ENCODE peak calls at places on chromosomes 11 and 22, in ten cellular contexts. Q, O, S, A, V, N, D, U, M and H are unnamed samples.

GRCh38 chr11:120259988-120260565 is 20.1 kb downstream of the POU2F3 start:
- DNase-seq in N (no peak), U (no peak), O (no peak), M (no peak), V (peak; percentile 52), Q (no peak), A (no peak), S (no peak), D (no peak), H (no peak)

GRCh38 chr22:49616356-49617231 is 211.1 kb downstream of the BRD1 start:
- DNase-seq in A (no peak), Q (no peak), V (peak; percentile 51), D (no peak), M (no peak), S (no peak), N (no peak), O (no peak), U (no peak), H (no peak)

GRCh38 chr11:124900464-124900863 is 2.8 kb upstream of the ROBO4 start:
- DNase-seq in M (peak; percentile 41), N (peak; percentile 93), O (no peak), A (no peak), V (no peak), S (peak; percentile 28), Q (peak; percentile 59), U (peak; percentile 71), D (no peak), H (no peak)

GRCh38 chr11:66373261-66373660 is 1.7 kb upstream of the SLC29A2 start:
- DNase-seq in N (no peak), S (peak; percentile 16), O (no peak), A (no peak), V (peak; percentile 12), D (peak; percentile 90), Q (no peak), U (no peak), M (no peak), H (no peak)

GRCh38 chr11:111520565-111520964 is 6.0 kb downstream of the HOATZ start:
- DNase-seq in Q (no peak), A (no peak), V (no peak), O (no peak), D (no peak), N (peak; percentile 65), S (no peak), M (no peak), U (no peak), H (no peak)

GRCh38 chr11:120689591-120689990 is 178.0 kb downstream of the GRIK4 start:
- DNase-seq in S (no peak), O (no peak), N (no peak), Q (no peak), D (no peak), U (no peak), M (no peak), V (no peak), A (no peak), H (no peak)

GRCh38 chr22:21727768-21728167 is 7.8 kb downstream of the YPEL1 start:
- DNase-seq in O (no peak), S (no peak), U (no peak), V (no peak), A (no peak), N (no peak), M (no peak), D (no peak), Q (no peak), H (no peak)

GRCh38 chr11:37277896-37278465 is 679.9 kb upstream of the RAG2 start:
- DNase-seq in Q (no peak), A (no peak), D (no peak), M (no peak), V (no peak), N (no peak), U (no peak), O (no peak), S (no peak), H (no peak)

GRCh38 chr11:75896843-75897419 is 81.9 kb downstream of the UVRAG start:
- DNase-seq in O (no peak), M (peak; percentile 25), V (no peak), U (no peak), D (no peak), N (peak; percentile 55), A (no peak), S (no peak), Q (no peak), H (no peak)

GRCh38 chr11:61333638-61334433 is 808 bp downstream of the TKFC start:
- DNase-seq in N (no peak), A (no peak), V (no peak), D (no peak), M (no peak), Q (no peak), U (no peak), O (no peak), S (no peak), H (no peak)

GRCh38 chr11:109590782-109591181 is 168.8 kb downstream of the C11orf87 start:
- DNase-seq in M (no peak), Q (no peak), N (no peak), A (no peak), O (no peak), S (no peak), V (no peak), D (no peak), U (no peak), H (no peak)

DNA sequence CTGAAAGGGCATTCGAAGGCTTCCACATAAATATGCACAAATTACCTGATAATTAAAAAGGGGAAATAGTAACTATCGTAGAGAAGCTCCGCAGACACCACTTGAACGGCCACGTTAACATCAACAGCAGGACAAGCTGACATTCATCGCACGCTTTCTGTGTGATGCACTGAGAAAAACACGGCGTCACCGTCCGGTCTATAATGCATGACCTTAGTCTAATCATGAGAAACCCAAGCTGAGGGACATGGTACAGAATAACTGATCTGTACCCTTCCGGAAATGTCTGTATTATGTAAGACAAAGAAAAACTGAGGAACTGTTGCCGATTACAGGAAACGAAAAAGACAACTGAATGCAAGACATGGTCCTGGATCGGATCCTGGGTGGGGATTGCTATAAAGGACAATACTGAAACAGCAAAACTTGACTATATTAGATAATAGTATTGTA is 678 bp upstream of the RANGAP1 start:
- DNase-seq in S (no peak), O (peak; percentile 56), N (peak; percentile 38), Q (peak; percentile 52), D (no peak), M (no peak), V (peak; percentile 83), A (no peak), U (no peak), H (no peak)
- TF ChIP-seq POLR2A in S (no peak), O (no peak), N (no peak), Q (no peak), D (no peak), M (no peak), V (no peak), A (no peak), U (no peak), H (no peak)

GRCh38 chr11:1728931-1729691 is 21.3 kb downstream of the IFITM10 start:
- DNase-seq in D (no peak), A (no peak), U (no peak), M (no peak), N (no peak), Q (no peak), O (no peak), S (no peak), V (no peak), H (no peak)
- H3K4me3 ChIP-seq in D (no peak overlapping the region), A (no peak overlapping the region), U (no peak overlapping the region), M (no peak overlapping the region), N (no peak overlapping the region), Q (no peak overlapping the region), O (no peak overlapping the region), S (no peak overlapping the region), V (no peak overlapping the region), H (no peak overlapping the region)

DNA sequence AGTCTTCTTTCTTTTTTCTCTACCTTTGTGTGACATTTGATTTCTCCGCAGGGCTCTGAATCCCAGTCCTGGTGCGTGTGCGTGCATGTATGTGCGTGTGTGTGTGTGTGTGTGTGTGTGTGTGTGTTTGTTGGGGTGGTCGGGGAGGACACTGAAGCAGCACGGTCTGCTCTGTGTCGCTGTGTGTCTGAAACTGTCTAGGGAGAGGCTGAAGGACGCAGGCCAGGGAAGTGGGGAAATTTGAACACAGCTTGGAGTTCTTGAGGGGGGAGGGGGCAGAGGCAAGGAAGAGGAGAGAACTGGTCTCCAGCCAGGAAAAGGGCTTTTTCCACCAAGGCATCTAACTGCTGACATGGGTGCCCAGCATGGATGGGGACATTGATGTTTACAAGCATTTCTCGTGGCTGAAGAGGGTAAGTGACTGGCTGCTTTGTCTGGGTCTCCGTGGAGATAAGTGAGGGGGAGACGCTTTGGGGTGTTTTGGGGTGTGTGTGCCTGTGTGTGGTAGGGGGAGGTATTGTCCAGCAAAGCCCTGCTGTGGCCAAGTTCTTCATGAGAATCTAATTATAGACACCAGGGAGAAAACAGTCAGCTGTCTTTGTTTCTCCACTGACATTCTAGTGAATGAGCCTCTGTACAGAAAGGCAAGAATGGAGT is 63.6 kb downstream of the PPFIBP2 start:
- DNase-seq in M (no peak), A (no peak), U (peak; percentile 87), V (no peak), D (peak; percentile 88), S (no peak), N (no peak), Q (no peak), O (no peak), H (peak; percentile 70)
- TF ChIP-seq POLR2A in M (no peak), A (no peak), U (no peak), V (no peak), D (peak; percentile 60), S (peak; percentile 52), N (no peak), Q (no peak), O (peak; percentile 9), H (no peak)

GRCh38 chr11:71247551-71248250 is 4.7 kb downstream of the SHANK2 start:
- DNase-seq in Q (no peak), S (peak; percentile 73), M (no peak), U (peak; percentile 54), V (peak; percentile 55), N (no peak), A (no peak), O (no peak), D (no peak), H (no peak)
- H3K4me3 ChIP-seq in Q (no peak overlapping the region), S (no peak overlapping the region), M (no peak overlapping the region), U (no peak overlapping the region), V (no peak overlapping the region), N (no peak overlapping the region), A (no peak overlapping the region), O (no peak overlapping the region), D (no peak overlapping the region), H (no peak overlapping the region)

DNA sequence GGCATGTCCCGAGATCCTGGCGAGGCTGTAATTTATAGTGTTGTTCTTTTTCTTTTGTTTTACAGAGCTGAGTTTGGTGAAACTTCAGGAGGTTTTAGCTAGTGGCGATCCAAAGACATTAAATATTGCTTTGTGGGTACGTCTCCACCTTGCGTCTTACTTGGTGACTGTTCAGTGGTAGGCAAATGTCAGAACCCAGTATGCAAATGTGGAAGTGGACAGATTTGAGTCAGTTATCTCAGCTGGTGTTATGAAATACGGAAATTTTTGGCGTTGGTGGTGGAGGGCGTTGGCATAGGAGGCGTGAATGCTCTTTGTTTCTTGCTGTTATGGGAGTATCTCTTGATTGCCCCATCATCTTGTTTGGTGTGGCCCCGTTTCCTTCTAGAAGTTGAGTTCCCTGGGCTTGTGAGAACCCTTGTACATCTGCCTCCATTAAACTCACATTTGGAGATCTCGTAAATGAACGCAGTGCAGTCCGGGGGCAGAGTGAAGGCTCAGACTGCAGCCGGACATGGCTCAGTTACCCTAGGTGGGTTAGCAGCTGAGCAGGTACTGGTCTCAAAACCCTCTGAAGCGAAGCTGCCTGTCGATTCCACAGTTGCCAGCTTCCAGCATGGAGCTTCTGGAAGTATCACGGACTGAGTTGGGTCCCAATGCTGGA is 39.9 kb downstream of the PTPRJ start:
- DNase-seq in D (no peak), O (no peak), A (no peak), N (no peak), S (no peak), U (no peak), V (peak; percentile 72), Q (no peak), M (no peak), H (no peak)
- TF ChIP-seq POLR2A in D (no peak), O (no peak), A (no peak), N (no peak), S (no peak), U (no peak), V (no peak), Q (no peak), M (no peak), H (no peak)

GRCh38 chr22:46120420-46120737 is 29.9 kb upstream of the PPARA start:
- DNase-seq in S (no peak), M (no peak), Q (peak; percentile 83), V (no peak), U (no peak), D (no peak), N (no peak), O (no peak), A (no peak), H (no peak)
- H3K4me3 ChIP-seq in S (no peak overlapping the region), M (no peak overlapping the region), Q (no peak overlapping the region), V (no peak overlapping the region), U (no peak overlapping the region), D (no peak overlapping the region), N (no peak overlapping the region), O (no peak overlapping the region), A (no peak overlapping the region), H (no peak overlapping the region)